ENCODE peak calls at places on chromosomes 12 and 14, in six cellular contexts. One of them, this sample, is unnamed. For H3K27me3, the result is how much of the 10 kb centered on the place peaks cover.

GRCh38 chr12:128863957-128864356 is 10.7 kb downstream of the GLT1D1 start:
- DNase-seq in heart right ventricle: no peak
- DNase-seq in effector memory CD4-positive, alpha-beta T cell: no peak
- DNase-seq in heart left ventricle: peak
- DNase-seq in right cardiac atrium: no peak
- DNase-seq in tibial nerve: no peak
- DNase-seq in this sample: no peak

GRCh38 chr14:105026033-105026785 is 5.3 kb upstream of the CDCA4 start:
- DNase-seq in heart right ventricle: no peak
- DNase-seq in effector memory CD4-positive, alpha-beta T cell: no peak
- DNase-seq in heart left ventricle: no peak
- DNase-seq in right cardiac atrium: peak
- DNase-seq in tibial nerve: no peak
- DNase-seq in this sample: peak

GRCh38 chr14:55881577-55882241 is 236.5 kb upstream of the PELI2 start:
- DNase-seq in heart right ventricle: no peak
- DNase-seq in effector memory CD4-positive, alpha-beta T cell: no peak
- DNase-seq in heart left ventricle: no peak
- DNase-seq in right cardiac atrium: no peak
- DNase-seq in tibial nerve: no peak
- DNase-seq in this sample: no peak

GRCh38 chr12:31715283-31715825 is 13.5 kb downstream of the AMN1 start:
- DNase-seq in heart right ventricle: no peak
- DNase-seq in effector memory CD4-positive, alpha-beta T cell: no peak
- DNase-seq in heart left ventricle: no peak
- DNase-seq in right cardiac atrium: no peak
- DNase-seq in tibial nerve: no peak
- DNase-seq in this sample: no peak

GRCh38 chr14:69183735-69184134 is 7.6 kb upstream of the EXD2 start:
- DNase-seq in heart right ventricle: no peak
- DNase-seq in effector memory CD4-positive, alpha-beta T cell: no peak
- DNase-seq in heart left ventricle: no peak
- DNase-seq in right cardiac atrium: no peak
- DNase-seq in tibial nerve: no peak
- DNase-seq in this sample: no peak

GRCh38 chr14:95140060-95140858 is 17.1 kb downstream of the DICER1 start:
- DNase-seq in heart right ventricle: no peak
- DNase-seq in effector memory CD4-positive, alpha-beta T cell: no peak
- DNase-seq in heart left ventricle: no peak
- DNase-seq in right cardiac atrium: no peak
- DNase-seq in tibial nerve: no peak
- DNase-seq in this sample: no peak

GRCh38 chr14:37623552-37623951 is 28.1 kb downstream of the TTC6 start:
- DNase-seq in heart right ventricle: no peak
- DNase-seq in effector memory CD4-positive, alpha-beta T cell: no peak
- DNase-seq in heart left ventricle: no peak
- DNase-seq in right cardiac atrium: no peak
- DNase-seq in tibial nerve: no peak
- DNase-seq in this sample: no peak

GRCh38 chr12:2337031-2338010 is 284.5 kb downstream of the CACNA1C start:
- DNase-seq in heart right ventricle: no peak
- DNase-seq in effector memory CD4-positive, alpha-beta T cell: no peak
- DNase-seq in heart left ventricle: no peak
- DNase-seq in right cardiac atrium: no peak
- DNase-seq in tibial nerve: no peak
- DNase-seq in this sample: no peak

GRCh38 chr14:50864911-50865310 is 6.9 kb upstream of the ABHD12B start:
- DNase-seq in heart right ventricle: no peak
- DNase-seq in effector memory CD4-positive, alpha-beta T cell: no peak
- DNase-seq in heart left ventricle: no peak
- DNase-seq in right cardiac atrium: no peak
- DNase-seq in tibial nerve: no peak
- DNase-seq in this sample: no peak

GRCh38 chr14:90126260-90126659 is 64.5 kb downstream of the KCNK13 start:
- DNase-seq in heart right ventricle: no peak
- DNase-seq in effector memory CD4-positive, alpha-beta T cell: no peak
- DNase-seq in heart left ventricle: no peak
- DNase-seq in right cardiac atrium: no peak
- DNase-seq in tibial nerve: no peak
- DNase-seq in this sample: no peak

GRCh38 chr12:96225003-96225855 is 31.1 kb downstream of the ELK3 start:
- DNase-seq in heart right ventricle: no peak
- DNase-seq in effector memory CD4-positive, alpha-beta T cell: no peak
- DNase-seq in heart left ventricle: peak
- DNase-seq in right cardiac atrium: no peak
- DNase-seq in tibial nerve: no peak
- DNase-seq in this sample: no peak

GRCh38 chr12:80966001-80966400 is 28.3 kb upstream of the LIN7A start:
- DNase-seq in heart right ventricle: no peak
- DNase-seq in effector memory CD4-positive, alpha-beta T cell: no peak
- DNase-seq in heart left ventricle: no peak
- DNase-seq in right cardiac atrium: no peak
- DNase-seq in tibial nerve: no peak
- DNase-seq in this sample: no peak

GRCh38 chr12:32522322-32523221 is 123.2 kb downstream of the FGD4 start:
- DNase-seq in heart right ventricle: no peak
- DNase-seq in effector memory CD4-positive, alpha-beta T cell: no peak
- DNase-seq in heart left ventricle: no peak
- DNase-seq in right cardiac atrium: no peak
- DNase-seq in tibial nerve: no peak
- DNase-seq in this sample: no peak

GRCh38 chr14:91953170-91953985 is 5.9 kb upstream of the FBLN5 start:
- DNase-seq in heart right ventricle: no peak
- DNase-seq in effector memory CD4-positive, alpha-beta T cell: no peak
- DNase-seq in heart left ventricle: no peak
- DNase-seq in right cardiac atrium: no peak
- DNase-seq in tibial nerve: no peak
- DNase-seq in this sample: no peak

GRCh38 chr12:95096852-95097251 is 23.4 kb upstream of the NR2C1 start:
- DNase-seq in heart right ventricle: no peak
- DNase-seq in effector memory CD4-positive, alpha-beta T cell: no peak
- DNase-seq in heart left ventricle: no peak
- DNase-seq in right cardiac atrium: no peak
- DNase-seq in tibial nerve: peak
- DNase-seq in this sample: no peak

GRCh38 chr14:104680056-104680805 is 9.2 kb upstream of the INF2 start:
- DNase-seq in heart right ventricle: no peak
- DNase-seq in effector memory CD4-positive, alpha-beta T cell: no peak
- DNase-seq in heart left ventricle: no peak
- DNase-seq in right cardiac atrium: peak
- DNase-seq in tibial nerve: no peak
- DNase-seq in this sample: no peak

GRCh38 chr12:131916306-131917138 is 12.6 kb upstream of the PUS1 start:
- DNase-seq in heart right ventricle: no peak
- DNase-seq in effector memory CD4-positive, alpha-beta T cell: no peak
- DNase-seq in heart left ventricle: no peak
- DNase-seq in right cardiac atrium: peak
- DNase-seq in tibial nerve: no peak
- DNase-seq in this sample: no peak

DNA sequence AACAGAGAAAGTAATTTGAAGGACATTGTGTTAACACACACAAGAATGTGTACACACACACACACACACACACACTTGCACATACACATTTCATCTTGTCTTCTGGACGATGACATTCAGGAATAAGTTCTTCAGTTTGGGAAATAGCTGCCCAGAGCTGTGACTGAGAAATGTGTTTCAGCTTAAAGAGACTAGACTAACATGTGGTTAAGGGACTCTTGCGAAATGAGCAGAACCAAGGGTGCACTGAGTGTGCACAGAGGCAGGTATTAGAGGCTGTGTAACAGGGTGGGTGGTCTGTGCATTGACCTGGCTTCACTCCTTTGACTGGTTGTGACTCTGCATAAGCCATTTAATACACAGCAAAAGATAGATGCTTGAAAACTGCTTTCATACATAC is 29.4 kb upstream of the KCNA5 start:
- DNase-seq in heart right ventricle: no peak
- DNase-seq in effector memory CD4-positive, alpha-beta T cell: no peak
- DNase-seq in heart left ventricle: no peak
- DNase-seq in right cardiac atrium: no peak
- DNase-seq in tibial nerve: no peak
- DNase-seq in this sample: no peak
- H3K27me3 ChIP-seq in heart right ventricle: under half
- H3K27me3 ChIP-seq in effector memory CD4-positive, alpha-beta T cell: under half
- H3K27me3 ChIP-seq in heart left ventricle: under half
- H3K27me3 ChIP-seq in right cardiac atrium: under half
- H3K27me3 ChIP-seq in tibial nerve: under half
- H3K27me3 ChIP-seq in this sample: under half

GRCh38 chr12:65163755-65164154 is 5.6 kb upstream of the LEMD3 start:
- DNase-seq in heart right ventricle: no peak
- DNase-seq in effector memory CD4-positive, alpha-beta T cell: no peak
- DNase-seq in heart left ventricle: no peak
- DNase-seq in right cardiac atrium: no peak
- DNase-seq in tibial nerve: no peak
- DNase-seq in this sample: peak
- H3K27ac ChIP-seq in heart right ventricle: no peak
- H3K27ac ChIP-seq in effector memory CD4-positive, alpha-beta T cell: no peak
- H3K27ac ChIP-seq in heart left ventricle: no peak
- H3K27ac ChIP-seq in right cardiac atrium: no peak
- H3K27ac ChIP-seq in tibial nerve: no peak
- H3K27ac ChIP-seq in this sample: no peak

DNA sequence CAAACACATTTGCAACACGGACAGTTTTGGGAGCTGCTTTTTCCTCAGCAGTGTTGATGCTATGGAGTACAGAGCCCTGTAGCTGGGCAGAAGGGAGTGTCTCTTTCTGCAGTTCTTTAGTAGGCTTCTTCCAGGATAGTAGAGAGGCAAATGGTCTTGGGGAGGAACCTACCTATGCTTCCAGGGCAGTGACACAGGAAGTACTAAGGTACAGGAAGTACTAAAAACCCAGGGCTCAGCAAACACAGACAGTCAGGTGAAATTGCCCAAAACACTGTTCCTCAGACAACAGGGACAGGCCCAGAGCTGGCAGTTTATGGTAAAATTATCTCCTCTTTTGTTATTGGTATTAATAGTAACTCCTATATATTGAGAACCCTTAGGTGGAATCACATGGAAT is 217.6 kb downstream of the TTC8 start:
- DNase-seq in heart right ventricle: no peak
- DNase-seq in effector memory CD4-positive, alpha-beta T cell: no peak
- DNase-seq in heart left ventricle: no peak
- DNase-seq in right cardiac atrium: no peak
- DNase-seq in tibial nerve: no peak
- DNase-seq in this sample: no peak
- H3K27me3 ChIP-seq in heart right ventricle: under half
- H3K27me3 ChIP-seq in effector memory CD4-positive, alpha-beta T cell: under half
- H3K27me3 ChIP-seq in heart left ventricle: under half
- H3K27me3 ChIP-seq in right cardiac atrium: under half
- H3K27me3 ChIP-seq in tibial nerve: under half
- H3K27me3 ChIP-seq in this sample: under half

DNA sequence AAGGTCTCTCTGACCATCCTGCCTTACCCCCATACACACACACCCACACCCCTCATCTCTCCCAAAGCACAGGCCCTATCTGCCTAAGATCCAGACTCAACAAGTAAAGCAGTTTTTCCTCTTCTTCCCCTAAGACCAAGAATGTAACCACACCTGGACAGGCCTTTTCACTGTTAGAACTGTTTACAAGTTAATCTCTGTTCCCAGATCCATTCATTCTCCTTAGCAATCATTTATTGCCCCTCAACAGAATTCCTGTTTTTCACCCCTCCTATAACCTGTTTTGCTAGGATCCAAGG is 1.9 kb upstream of the CIROP start:
- DNase-seq in heart right ventricle: no peak
- DNase-seq in effector memory CD4-positive, alpha-beta T cell: no peak
- DNase-seq in heart left ventricle: no peak
- DNase-seq in right cardiac atrium: no peak
- DNase-seq in tibial nerve: no peak
- DNase-seq in this sample: no peak
- H3K27ac ChIP-seq in heart right ventricle: no peak
- H3K27ac ChIP-seq in effector memory CD4-positive, alpha-beta T cell: no peak
- H3K27ac ChIP-seq in heart left ventricle: no peak
- H3K27ac ChIP-seq in right cardiac atrium: no peak
- H3K27ac ChIP-seq in tibial nerve: no peak
- H3K27ac ChIP-seq in this sample: no peak

DNA sequence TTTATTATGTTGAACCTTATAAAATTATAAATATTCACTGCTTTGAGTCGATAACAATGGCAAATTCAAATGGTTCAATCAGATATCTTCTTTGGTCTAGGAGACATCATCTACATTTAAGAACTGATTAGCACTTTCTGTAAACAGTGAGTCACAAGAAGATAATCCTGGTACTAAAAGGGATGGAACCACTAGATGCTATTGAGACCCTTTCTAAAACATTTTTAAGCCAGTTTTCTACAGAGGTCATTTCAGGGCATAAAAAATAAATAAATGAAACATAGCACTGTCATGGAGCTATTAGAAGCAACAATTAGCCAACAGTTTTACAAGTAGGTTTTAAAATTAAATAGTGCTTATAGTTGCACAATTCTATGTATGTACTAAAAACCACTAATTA is 212.2 kb downstream of the DUSP6 start:
- DNase-seq in heart right ventricle: no peak
- DNase-seq in effector memory CD4-positive, alpha-beta T cell: no peak
- DNase-seq in heart left ventricle: no peak
- DNase-seq in right cardiac atrium: no peak
- DNase-seq in tibial nerve: no peak
- DNase-seq in this sample: no peak
- H3K27me3 ChIP-seq in heart right ventricle: under half
- H3K27me3 ChIP-seq in effector memory CD4-positive, alpha-beta T cell: under half
- H3K27me3 ChIP-seq in heart left ventricle: under half
- H3K27me3 ChIP-seq in right cardiac atrium: under half
- H3K27me3 ChIP-seq in tibial nerve: under half
- H3K27me3 ChIP-seq in this sample: under half

GRCh38 chr12:54052745-54053624 is 650 bp upstream of the HOXC4 start:
- DNase-seq in heart right ventricle: no peak
- DNase-seq in effector memory CD4-positive, alpha-beta T cell: no peak
- DNase-seq in heart left ventricle: no peak
- DNase-seq in right cardiac atrium: no peak
- DNase-seq in tibial nerve: no peak
- DNase-seq in this sample: peak
- H3K27ac ChIP-seq in heart right ventricle: no peak
- H3K27ac ChIP-seq in effector memory CD4-positive, alpha-beta T cell: no peak
- H3K27ac ChIP-seq in heart left ventricle: no peak
- H3K27ac ChIP-seq in right cardiac atrium: no peak
- H3K27ac ChIP-seq in tibial nerve: peak
- H3K27ac ChIP-seq in this sample: no peak